ENCODE peak calls at places on chromosome 2, in six cellular contexts. C is suprapubic skin; E is hepatocyte; R is left ventricle myocardium inferior; W is CD8-positive, alpha-beta T cell; O is heart left ventricle. D is an unnamed sample.

GRCh38 chr2:221848286-221848685 is 276.2 kb upstream of the EPHA4 start:
- DNase-seq in R (no peak), E (no peak), W (no peak), O (no peak), C (no peak), D (no peak)

GRCh38 chr2:69340101-69340775 is 46.8 kb downstream of the GFPT1 start:
- DNase-seq in O (no peak), C (no peak), W (no peak), R (no peak), E (no peak), D (no peak)

GRCh38 chr2:117942958-117943672 is 70.8 kb downstream of the CCDC93 start:
- DNase-seq in C (no peak), W (no peak), O (no peak), E (no peak), R (no peak), D (no peak)

GRCh38 chr2:129330504-129330903 is 649.0 kb upstream of the RAB6C start:
- DNase-seq in C (no peak), E (no peak), O (no peak), W (no peak), R (no peak), D (no peak)

GRCh38 chr2:116975580-116975979 is 838.9 kb upstream of the DDX18 start:
- DNase-seq in R (no peak), W (no peak), E (no peak), O (no peak), C (no peak), D (no peak)

GRCh38 chr2:185128331-185128730 is 530.0 kb downstream of the ZNF804A start:
- DNase-seq in E (no peak), W (no peak), C (no peak), O (no peak), R (no peak), D (no peak)

GRCh38 chr2:46387886-46388515 is 90.8 kb downstream of the EPAS1 start:
- DNase-seq in R (no peak), W (no peak), C (no peak), O (no peak), E (no peak), D (no peak)

GRCh38 chr2:44582363-44583008 is 220.7 kb downstream of the CAMKMT start:
- DNase-seq in O (no peak), R (no peak), C (no peak), E (no peak), W (no peak), D (no peak)

GRCh38 chr2:121530210-121530562 is 494 bp upstream of the RNU4ATAC start:
- DNase-seq in E (peak; percentile 87), W (no peak), O (peak; percentile 86), C (peak; percentile 78), R (peak; percentile 71), D (peak; percentile 79)

GRCh38 chr2:200742426-200742825 is 69.3 kb upstream of the BZW1 start:
- DNase-seq in C (peak; percentile 77), R (peak; percentile 79), O (peak; percentile 77), W (no peak), E (no peak), D (no peak)

DNA sequence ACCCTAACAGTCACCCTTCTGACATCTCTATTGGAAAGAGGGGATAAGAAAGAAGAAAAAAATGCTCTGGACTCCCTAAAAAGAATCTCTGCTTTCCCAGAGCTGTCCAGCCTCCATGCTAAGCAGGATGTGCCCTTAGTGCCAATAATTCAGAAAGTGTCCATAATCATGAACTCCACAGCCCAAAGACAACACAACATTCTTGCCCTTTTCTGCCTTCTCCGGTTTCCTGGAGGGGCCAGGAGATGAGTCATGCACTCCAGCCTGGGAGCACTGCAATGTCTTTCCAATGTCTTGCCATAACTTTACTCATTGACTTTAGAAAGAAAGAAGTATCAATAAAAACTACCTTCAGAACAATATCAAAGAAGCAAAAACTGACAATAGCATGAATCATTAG is 44.0 kb downstream of the KLF7 start:
- DNase-seq in C (no peak), E (no peak), W (no peak), O (no peak), R (peak; percentile 30), D (no peak)
- H3K27ac ChIP-seq in C (no peak overlapping the region), E (no peak overlapping the region), W (no peak overlapping the region), O (peak overlapping the region; percentile 29), R (peak overlapping the region; percentile 66), D (no peak overlapping the region)

DNA sequence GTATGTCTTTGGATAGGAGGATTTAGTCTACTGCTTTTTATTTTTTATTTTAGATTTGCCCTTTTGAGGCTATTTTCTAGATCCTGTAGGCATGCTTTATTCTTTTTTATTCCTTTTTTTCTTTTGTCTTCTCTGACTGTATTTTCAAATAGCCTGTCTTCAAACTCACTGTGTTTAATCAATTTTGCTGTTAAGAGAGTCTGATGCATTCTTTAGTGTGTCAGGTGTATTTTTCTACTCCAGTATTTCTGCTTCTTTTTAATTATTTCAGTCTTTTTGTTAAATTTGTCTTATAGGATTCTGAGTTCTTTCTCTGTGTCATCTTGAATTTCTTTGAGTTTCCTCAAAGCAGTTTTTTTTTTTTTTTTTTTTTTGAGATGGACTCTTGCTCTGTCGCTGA is 113.5 kb downstream of the NAT8 start:
- DNase-seq in O (no peak), R (no peak), C (no peak), W (no peak), E (no peak), D (no peak)
- H3K9me3 ChIP-seq in O (peaks cover 4% of the 10 kb centered on the region), R (peaks cover 55% of the 10 kb centered on the region), C (peaks cover 19% of the 10 kb centered on the region), W (no peaks in the 10 kb centered on the region), E (peaks cover 4% of the 10 kb centered on the region), D (peaks cover 12% of the 10 kb centered on the region)

GRCh38 chr2:208872591-208872990 is 466.0 kb downstream of the PTH2R start:
- DNase-seq in E (no peak), W (no peak), O (no peak), R (no peak), C (no peak), D (no peak)
- H3K27me3 ChIP-seq in E (no peaks in the 10 kb centered on the region), W (no peaks in the 10 kb centered on the region), O (no peaks in the 10 kb centered on the region), R (no peaks in the 10 kb centered on the region), C (no peaks in the 10 kb centered on the region), D (no peaks in the 10 kb centered on the region)

GRCh38 chr2:219331560-219332213 is 857 bp downstream of the RESP18 start:
- DNase-seq in W (peak; percentile 12), R (peak; percentile 21), E (peak; percentile 66), O (no peak), C (no peak), D (no peak)
- H3K27ac ChIP-seq in W (no peak overlapping the region), R (no peak overlapping the region), E (no peak overlapping the region), O (no peak overlapping the region), C (no peak overlapping the region), D (no peak overlapping the region)

GRCh38 chr2:56898986-56899385 is 715.2 kb downstream of the CCDC85A start:
- DNase-seq in R (no peak), C (no peak), O (no peak), W (no peak), E (no peak), D (no peak)
- H3K9me3 ChIP-seq in R (peaks cover under 1% of the 10 kb centered on the region), C (no peaks in the 10 kb centered on the region), O (no peaks in the 10 kb centered on the region), W (no peaks in the 10 kb centered on the region), E (no peaks in the 10 kb centered on the region), D (no peaks in the 10 kb centered on the region)

DNA sequence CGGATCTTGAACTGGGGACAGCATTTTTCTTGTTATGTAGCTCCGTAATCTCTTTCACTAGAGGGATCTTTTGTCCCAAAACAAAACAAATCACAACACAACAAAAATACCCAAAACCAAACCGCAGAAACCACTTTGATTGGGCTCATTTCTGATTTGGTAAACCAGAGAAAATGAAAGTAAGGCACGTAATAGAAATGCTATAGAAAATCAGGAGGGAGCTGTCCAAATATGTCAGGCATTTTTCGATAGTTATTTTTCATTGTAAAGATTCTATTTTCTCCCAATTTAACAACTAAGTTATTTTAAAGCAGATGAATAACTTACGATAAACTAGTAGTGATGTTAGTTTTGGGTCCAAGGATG is 406.5 kb downstream of the XIRP2 start:
- DNase-seq in C (no peak), R (no peak), W (no peak), O (no peak), E (no peak), D (no peak)
- H3K27me3 ChIP-seq in C (peaks cover 34% of the 10 kb centered on the region), R (peaks cover 64% of the 10 kb centered on the region), W (peaks cover 4% of the 10 kb centered on the region), O (peaks cover 33% of the 10 kb centered on the region), E (peaks cover 39% of the 10 kb centered on the region), D (peaks cover 14% of the 10 kb centered on the region)

GRCh38 chr2:32954206-32954605 is 7.5 kb downstream of the LTBP1 start:
- DNase-seq in O (no peak), R (no peak), W (no peak), E (no peak), C (no peak), D (no peak)
- H3K27ac ChIP-seq in O (peak overlapping the region; percentile 50), R (peak overlapping the region; percentile 76), W (no peak overlapping the region), E (no peak overlapping the region), C (no peak overlapping the region), D (no peak overlapping the region)

GRCh38 chr2:146295080-146295670 is 1549.7 kb upstream of the ACVR2A start:
- DNase-seq in E (no peak), C (no peak), O (no peak), R (no peak), W (no peak), D (no peak)
- H3K9me3 ChIP-seq in E (no peaks in the 10 kb centered on the region), C (peaks cover 10% of the 10 kb centered on the region), O (peaks cover 12% of the 10 kb centered on the region), R (peaks cover 65% of the 10 kb centered on the region), W (peaks cover 5% of the 10 kb centered on the region), D (no peaks in the 10 kb centered on the region)

DNA sequence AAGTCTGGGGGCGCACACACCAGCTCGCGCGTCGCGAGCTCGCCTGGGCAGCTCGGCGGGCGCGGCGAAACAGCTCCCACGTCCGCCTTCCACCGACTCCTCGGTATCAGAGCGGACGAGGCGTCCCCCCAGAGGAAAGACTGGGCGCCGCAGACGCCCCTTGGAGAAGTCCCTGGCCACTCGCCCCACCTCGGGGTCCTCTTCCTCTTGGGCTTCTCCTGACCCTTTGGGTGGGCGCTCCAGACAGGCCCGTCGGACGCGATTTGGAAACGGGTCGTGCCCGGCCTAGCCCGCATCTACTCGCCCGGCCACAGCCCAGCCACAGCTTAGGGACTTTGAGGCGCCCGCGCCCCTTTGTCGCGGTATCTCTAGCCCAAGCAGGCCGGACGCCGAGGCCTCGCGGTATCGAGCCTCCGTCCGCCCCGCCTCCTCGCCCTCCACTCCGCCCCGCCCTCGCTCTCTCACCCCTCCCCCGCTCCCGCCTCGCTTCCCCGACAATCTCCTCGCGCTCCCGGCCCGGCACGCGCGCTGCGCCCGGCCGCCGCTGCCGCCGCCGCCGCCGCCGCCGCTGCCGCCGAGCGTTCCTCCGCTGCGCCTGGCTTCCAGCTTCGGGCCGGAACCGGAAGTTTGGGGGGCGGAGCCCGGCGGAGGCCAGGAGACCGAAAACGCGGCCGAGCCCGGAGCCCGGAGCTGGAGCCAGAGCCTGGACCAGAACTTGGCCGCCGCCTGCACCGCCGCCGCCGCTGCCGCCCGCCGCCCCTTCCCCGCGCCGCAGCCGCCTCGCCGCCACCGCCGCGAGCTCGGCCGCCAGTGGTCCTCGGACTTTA is 752 bp upstream of the ACVR2A start:
- DNase-seq in E (peak; percentile 97), O (peak; percentile 96), C (peak; percentile 96), W (peak; percentile 87), R (peak; percentile 93), D (peak; percentile 93)
- H3K27me3 ChIP-seq in E (no peaks in the 10 kb centered on the region), O (no peaks in the 10 kb centered on the region), C (no peaks in the 10 kb centered on the region), W (no peaks in the 10 kb centered on the region), R (no peaks in the 10 kb centered on the region), D (no peaks in the 10 kb centered on the region)

D was measured in WERI-Rb-1.